ENCODE peak calls at places on chromosomes 5 and 9, in nine cellular contexts. X is activated naive CD4-positive, alpha-beta T cell treated with Interleukin-2 at 50 U/mL for 16 hours; C is hypothalamus; W is fibroblast of mammary gland; F is germinal center; S is spleen; B is stimulated activated CD8-positive, alpha-beta memory T cell treated with anti-CD3 and anti-CD28 coated beads, Interleukin-12 subunit alpha, Interleukin-12 subunit beta, amount 100 ng/mL, for 4 hours; K is amygdala; U is kidney tubule cell. M is an unnamed sample.

GRCh38 chr9:37919166-37919955 is 15.4 kb upstream of the SLC25A51 start:
- DNase-seq in U (no peak), B (no peak), X (no peak), W (no peak), S (peak; percentile 39), F (no peak), K (no peak), C (no peak), M (no peak)

GRCh38 chr5:71829206-71829605 is 110.1 kb downstream of the CARTPT start:
- DNase-seq in B (no peak), U (no peak), X (no peak), F (no peak), K (no peak), C (no peak), W (no peak), S (no peak), M (no peak)

GRCh38 chr5:141496038-141496437 is 7.2 kb downstream of the PCDHGC5 start:
- DNase-seq in F (no peak), W (no peak), S (no peak), U (no peak), C (no peak), X (no peak), K (no peak), B (no peak), M (no peak)

GRCh38 chr9:129849901-129850300 is 14.6 kb downstream of the USP20 start:
- DNase-seq in X (no peak), C (no peak), S (no peak), U (no peak), K (no peak), F (no peak), B (no peak), W (no peak), M (no peak)

GRCh38 chr5:75236322-75237316 is at the start of gene ANKRD31:
- DNase-seq in B (peak; percentile 81), K (peak; percentile 87), S (peak; percentile 97), C (peak; percentile 71), X (peak; percentile 88), U (peak; percentile 87), W (peak; percentile 67), F (peak; percentile 94), M (peak; percentile 22)

GRCh38 chr5:171762841-171763408 is 22.7 kb upstream of the SMIM23 start:
- DNase-seq in B (no peak), X (no peak), C (no peak), F (no peak), U (no peak), W (no peak), S (no peak), K (no peak), M (no peak)

GRCh38 chr9:107819772-107820171 is 330.2 kb upstream of the KLF4 start:
- DNase-seq in F (no peak), U (no peak), S (no peak), B (no peak), X (no peak), K (no peak), C (no peak), W (no peak), M (no peak)

GRCh38 chr9:38670542-38671371 is 49.2 kb downstream of the FAM240B start:
- DNase-seq in K (no peak), W (no peak), B (no peak), U (no peak), X (no peak), F (no peak), C (no peak), S (no peak), M (no peak)

GRCh38 chr9:126499005-126499910 is 114.5 kb upstream of the LMX1B start:
- DNase-seq in B (no peak), C (no peak), K (peak; percentile 40), U (peak; percentile 38), S (peak; percentile 90), F (peak; percentile 50), X (peak; percentile 54), W (peak; percentile 15), M (no peak)

GRCh38 chr5:139789845-139790189 is 5.8 kb upstream of the PSD2 start:
- DNase-seq in C (no peak), F (no peak), X (no peak), W (no peak), K (no peak), B (no peak), S (no peak), U (no peak), M (no peak)

GRCh38 chr5:180607861-180608571 is 16.7 kb upstream of the SCGB3A1 start:
- DNase-seq in F (no peak), U (peak; percentile 57), C (no peak), B (no peak), W (peak; percentile 7), K (no peak), X (peak; percentile 9), S (peak; percentile 63), M (no peak)